ENCODE peak calls at places on chromosomes 12 and 14, in six cellular contexts. W is K562, M is PC-9, L is small intestine, O is sigmoid colon, T is right atrium auricular region. X is an unnamed sample.
A peak's percentile ranks its signal among the peaks of the same experiment; 100 is the strongest.

GRCh38 chr12:104274811-104275210 is 28.7 kb upstream of the EID3 start:
- DNase-seq in W (no peak), M (no peak), L (no peak), O (no peak), T (no peak), X (no peak)

GRCh38 chr12:103912069-103912468 is 18.1 kb upstream of the HSP90B1 start:
- DNase-seq in W (no peak), M (no peak), L (no peak), O (no peak), T (no peak), X (no peak)

GRCh38 chr14:24224618-24225071 is 7.5 kb downstream of the NEDD8 start:
- DNase-seq in W (no peak), M (no peak), L (no peak), O (peak; percentile 27), T (no peak), X (no peak)

GRCh38 chr12:76176935-76177334 is 92.5 kb upstream of the NAP1L1 start:
- DNase-seq in W (no peak), M (no peak), L (no peak), O (no peak), T (no peak), X (no peak)

GRCh38 chr12:56115329-56115728 is 1.1 kb upstream of the RPL41 start:
- DNase-seq in W (no peak), M (no peak), L (no peak), O (peak; percentile 77), T (no peak), X (no peak)

GRCh38 chr12:102821149-102821548 is 95.9 kb downstream of the PAH start:
- DNase-seq in W (no peak), M (no peak), L (no peak), O (no peak), T (no peak), X (no peak)

GRCh38 chr12:8696402-8697100 is 1.2 kb upstream of the RIMKLB start:
- DNase-seq in W (no peak), M (no peak), L (peak; percentile 87), O (no peak), T (no peak), X (no peak)

GRCh38 chr14:99728231-99728920 is 44.3 kb downstream of the CYP46A1 start:
- DNase-seq in W (no peak), M (no peak), L (no peak), O (peak; percentile 68), T (peak; percentile 50), X (no peak)

GRCh38 chr14:99589031-99589441 is 15.0 kb downstream of the CCDC85C start:
- DNase-seq in W (no peak), M (no peak), L (no peak), O (no peak), T (no peak), X (no peak)

GRCh38 chr14:83291716-83292115 is 1758.1 kb upstream of the SEL1L start:
- DNase-seq in W (no peak), M (no peak), L (no peak), O (no peak), T (no peak), X (no peak)

GRCh38 chr14:92586001-92586947 is 72.7 kb downstream of the RIN3 start:
- DNase-seq in W (no peak), M (peak; percentile 60), L (peak; percentile 57), O (peak; percentile 71), T (no peak), X (no peak)

GRCh38 chr12:108320503-108321293 is 18.4 kb downstream of the CMKLR1 start:
- DNase-seq in W (no peak), M (no peak), L (no peak), O (no peak), T (no peak), X (no peak)

GRCh38 chr12:104372721-104373335 is 69.3 kb downstream of the EID3 start:
- DNase-seq in W (no peak), M (peak; percentile 28), L (no peak), O (no peak), T (no peak), X (no peak)

GRCh38 chr14:51328089-51328941 is 88.3 kb downstream of the TMX1 start:
- DNase-seq in W (no peak), M (no peak), L (no peak), O (no peak), T (no peak), X (no peak)

GRCh38 chr12:57467212-57467874 is 7.8 kb downstream of the GLI1 start:
- DNase-seq in W (no peak), M (no peak), L (no peak), O (no peak), T (no peak), X (no peak)
- H3K27me3 ChIP-seq in W (peaks cover 52% of the 10 kb centered on the region), M (peaks cover 96% of the 10 kb centered on the region), L (no peaks in the 10 kb centered on the region), O (no peaks in the 10 kb centered on the region), T (no peaks in the 10 kb centered on the region), X (no peaks in the 10 kb centered on the region)

GRCh38 chr12:82919365-82920054 is 232.8 kb downstream of the TMTC2 start:
- DNase-seq in W (no peak), M (no peak), L (no peak), O (no peak), T (no peak), X (no peak)
- H3K27ac ChIP-seq in W (no peak overlapping the region), M (no peak overlapping the region), L (no peak overlapping the region), O (no peak overlapping the region), T (no peak overlapping the region), X (no peak overlapping the region)

DNA sequence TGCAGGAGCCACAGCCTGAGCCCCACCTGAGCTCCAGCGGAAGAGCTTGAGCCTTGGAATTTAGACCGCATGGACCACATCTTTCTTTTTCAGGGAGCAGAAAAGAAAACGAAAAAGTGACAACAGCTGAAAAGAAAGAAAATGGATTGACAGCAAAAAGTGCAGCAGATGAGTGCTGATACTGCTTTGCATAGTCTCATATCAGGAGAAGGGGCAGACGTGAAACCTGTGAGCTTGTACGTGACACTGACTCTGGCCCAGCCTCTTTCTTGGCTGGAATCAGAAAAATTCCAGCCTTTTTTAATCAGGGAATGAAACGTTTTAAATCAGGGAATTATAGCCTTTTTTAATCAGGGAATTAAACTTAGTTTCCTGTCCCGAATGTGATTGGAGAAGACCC is 1296.5 kb downstream of the TMEM121 start:
- DNase-seq in W (no peak), M (no peak), L (no peak), O (no peak), T (no peak), X (no peak)
- H3K4me1 ChIP-seq in W (no peaks in the 10 kb centered on the region), M (no peaks in the 10 kb centered on the region), L (no peaks in the 10 kb centered on the region), O (no peaks in the 10 kb centered on the region), T (no peaks in the 10 kb centered on the region), X (no peaks in the 10 kb centered on the region)

GRCh38 chr14:53954551-53955233 is 1.9 kb downstream of the BMP4 start:
- DNase-seq in W (no peak), M (no peak), L (peak; percentile 18), O (peak; percentile 67), T (no peak), X (no peak)

GRCh38 chr14:53956427-53957201 is at the start of gene BMP4:
- DNase-seq in W (peak; percentile 45), M (peak; percentile 71), L (peak; percentile 83), O (peak; percentile 95), T (peak; percentile 84), X (no peak)

GRCh38 chr14:53953828-53954550 is 2.6 kb downstream of the BMP4 start:
- DNase-seq in W (no peak), M (peak; percentile 35), L (peak; percentile 42), O (peak; percentile 82), T (no peak), X (no peak)

GRCh38 chr14:53955234-53955556 is 1.4 kb downstream of the BMP4 start:
- DNase-seq in W (no peak), M (no peak), L (no peak), O (no peak), T (no peak), X (no peak)

DNA sequence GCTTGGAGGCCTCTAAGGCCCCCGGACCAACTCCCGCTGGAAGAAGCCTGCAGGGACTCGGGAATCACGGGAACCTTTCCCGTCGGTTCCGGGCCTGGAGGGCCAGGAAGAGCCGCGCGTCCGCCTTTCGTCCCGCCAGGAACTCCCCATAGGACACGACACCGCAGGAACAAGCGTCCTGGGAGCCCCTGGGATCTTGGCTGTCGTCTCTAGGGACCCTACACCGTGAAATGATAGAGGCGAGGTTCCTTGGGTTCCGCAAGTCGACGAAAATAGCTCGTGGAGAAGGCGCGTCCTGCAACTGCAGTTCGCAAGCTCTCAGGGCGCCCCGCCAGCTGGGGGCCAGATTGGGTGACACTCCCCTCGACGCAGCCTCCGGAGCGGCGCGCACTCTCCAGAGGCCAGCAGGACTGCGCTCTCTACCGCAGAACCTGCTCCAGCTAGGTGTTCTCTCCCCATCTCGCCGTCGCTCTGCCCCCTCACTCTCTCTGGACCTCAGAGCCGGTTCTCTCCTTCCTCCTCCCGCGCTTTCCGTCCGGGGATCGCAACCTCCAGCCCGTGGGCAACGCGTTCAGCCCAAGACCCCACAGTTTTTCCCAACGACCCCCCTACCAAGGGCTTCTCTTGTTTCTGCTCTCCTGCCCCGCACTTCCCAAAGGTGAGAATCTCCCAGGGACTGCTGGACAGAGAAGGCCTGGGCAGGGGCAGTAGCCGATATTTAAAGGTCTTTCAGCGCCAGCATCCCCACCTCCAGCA is 776 bp downstream of the BMP4 start:
- DNase-seq in W (no peak), M (peak; percentile 58), L (peak; percentile 62), O (peak; percentile 93), T (peak; percentile 81), X (no peak)
- H3K27me3 ChIP-seq in W (peaks cover 17% of the 10 kb centered on the region), M (no peaks in the 10 kb centered on the region), L (no peaks in the 10 kb centered on the region), O (peaks cover 27% of the 10 kb centered on the region), T (no peaks in the 10 kb centered on the region), X (no peaks in the 10 kb centered on the region)

GRCh38 chr14:91392623-91393303 is 24.9 kb downstream of the CCDC88C start:
- DNase-seq in W (no peak), M (no peak), L (no peak), O (no peak), T (no peak), X (no peak)
- H3K27ac ChIP-seq in W (no peak overlapping the region), M (no peak overlapping the region), L (no peak overlapping the region), O (no peak overlapping the region), T (no peak overlapping the region), X (peak overlapping the region; percentile 42)

GRCh38 chr12:53057816-53058500 is 8.1 kb downstream of the TNS2 start:
- DNase-seq in W (no peak), M (no peak), L (no peak), O (peak; percentile 72), T (peak; percentile 58), X (no peak)
- H3K4me1 ChIP-seq in W (peaks cover 79% of the 10 kb centered on the region), M (peaks cover 27% of the 10 kb centered on the region), L (no peaks in the 10 kb centered on the region), O (peaks cover 50% of the 10 kb centered on the region), T (no peaks in the 10 kb centered on the region), X (peaks cover 12% of the 10 kb centered on the region)

GRCh38 chr14:35532783-35533356 is 1.1 kb upstream of the INSM2 start:
- DNase-seq in W (no peak), M (no peak), L (peak; percentile 3), O (no peak), T (no peak), X (no peak)
- H3K27me3 ChIP-seq in W (peaks cover 18% of the 10 kb centered on the region), M (peaks cover 3% of the 10 kb centered on the region), L (peaks cover 2% of the 10 kb centered on the region), O (peaks cover 41% of the 10 kb centered on the region), T (peaks cover 31% of the 10 kb centered on the region), X (peaks cover 29% of the 10 kb centered on the region)